ENCODE peak calls at places on chromosomes 2 and 18, in four cellular contexts. G is NT2/D1, W is stomach, U is mucosa of descending colon. R is an unnamed sample. For H3K4me1, the result is how much of the 10 kb centered on the place peaks cover.

GRCh38 chr2:43406643-43407042 is 180.2 kb upstream of the ZFP36L2 start:
- DNase-seq in G (no peak), W (no peak), U (no peak), R (no peak)

GRCh38 chr2:229611360-229611759 is 103.0 kb downstream of the DNER start:
- DNase-seq in W (no peak), G (no peak), U (no peak), R (no peak)

GRCh38 chr2:207772081-207772843 is 2.6 kb upstream of the FZD5 start:
- DNase-seq in W (no peak), G (no peak), U (no peak), R (no peak)

GRCh38 chr18:7889515-7889914 is 322.4 kb downstream of the PTPRM start:
- DNase-seq in U (no peak), W (no peak), G (no peak), R (no peak)

GRCh38 chr18:78659748-78660147 is 319.9 kb upstream of the SALL3 start:
- DNase-seq in U (no peak), W (no peak), G (peak), R (no peak)

GRCh38 chr18:62555135-62555534 is 32.3 kb downstream of the ZCCHC2 start:
- DNase-seq in W (no peak), U (no peak), G (no peak), R (no peak)

GRCh38 chr2:30957591-30957990 is 150.3 kb upstream of the CAPN13 start:
- DNase-seq in G (no peak), U (no peak), W (no peak), R (no peak)

GRCh38 chr2:190746971-190747761 is 98.3 kb downstream of the NAB1 start:
- DNase-seq in G (no peak), W (no peak), U (no peak), R (no peak)

GRCh38 chr2:198316852-198317395 is 512.5 kb downstream of the PLCL1 start:
- DNase-seq in U (peak), G (no peak), W (no peak), R (no peak)

GRCh38 chr2:190084704-190085103 is 22.2 kb upstream of the MSTN start:
- DNase-seq in W (no peak), U (no peak), G (no peak), R (no peak)

GRCh38 chr2:122564843-122565242 is 809.4 kb downstream of the TSN start:
- DNase-seq in U (no peak), W (no peak), G (no peak), R (no peak)

GRCh38 chr2:212548459-212548815 is 9.8 kb upstream of the ERBB4 start:
- DNase-seq in G (no peak), U (no peak), W (no peak), R (no peak)

GRCh38 chr2:19819097-19820065 is 82.4 kb downstream of the TTC32 start:
- DNase-seq in W (no peak), G (no peak), U (no peak), R (no peak)

GRCh38 chr2:165208094-165208493 is 4.2 kb upstream of the SCN3A start:
- DNase-seq in W (no peak), G (no peak), U (no peak), R (no peak)

GRCh38 chr18:55102508-55102907 is 143.2 kb upstream of the CCDC68 start:
- DNase-seq in W (no peak), U (no peak), G (no peak), R (no peak)

GRCh38 chr2:85737481-85737880 is 16.3 kb upstream of the ATOH8 start:
- DNase-seq in U (no peak), G (no peak), W (peak), R (no peak)

GRCh38 chr18:34932792-34933466 is 108.3 kb upstream of the MAPRE2 start:
- DNase-seq in U (no peak), G (no peak), W (no peak), R (no peak)

GRCh38 chr2:667332-668000 is 9.7 kb downstream of the TMEM18 start:
- DNase-seq in G (no peak), W (no peak), U (no peak), R (no peak)

GRCh38 chr2:121205321-121205942 is 79.6 kb downstream of the TFCP2L1 start:
- DNase-seq in W (peak), G (no peak), U (no peak), R (peak)

GRCh38 chr2:74789278-74789677 is 44.6 kb upstream of the HK2 start:
- DNase-seq in U (no peak), G (no peak), W (no peak), R (no peak)

GRCh38 chr2:166627893-166628292 is 133.8 kb upstream of the SCN7A start:
- DNase-seq in W (no peak), G (no peak), U (no peak), R (no peak)

GRCh38 chr2:2755990-2756389 is 424.9 kb upstream of the MYT1L start:
- DNase-seq in U (no peak), W (no peak), G (no peak), R (no peak)

GRCh38 chr18:4751523-4751922 is 296.4 kb upstream of the DLGAP1 start:
- DNase-seq in W (no peak), G (no peak), U (no peak), R (no peak)

GRCh38 chr18:42545825-42546224 is 569.7 kb downstream of the RIT2 start:
- DNase-seq in G (no peak), W (no peak), U (no peak), R (no peak)

GRCh38 chr2:4775668-4776067 is 916.5 kb upstream of the SOX11 start:
- DNase-seq in G (no peak), W (no peak), U (no peak), R (no peak)

GRCh38 chr18:29821544-29821943 is 1221.0 kb downstream of the DSC3 start:
- DNase-seq in G (no peak), U (no peak), W (no peak), R (no peak)
- H3K4me1 ChIP-seq in G (under half), U (under half), W (under half), R (under half)

GRCh38 chr2:110851531-110851930 is 119.2 kb downstream of the ACOXL start:
- DNase-seq in U (no peak), W (no peak), G (no peak), R (no peak)

GRCh38 chr2:110854355-110855081 is 122.1 kb downstream of the ACOXL start:
- DNase-seq in U (no peak), W (no peak), G (no peak), R (no peak)

GRCh38 chr2:110853516-110853915 is 121.1 kb downstream of the ACOXL start:
- DNase-seq in W (peak), U (no peak), G (no peak), R (no peak)

GRCh38 chr2:110852051-110852450 is 119.7 kb downstream of the ACOXL start:
- DNase-seq in G (no peak), W (no peak), U (no peak), R (no peak)

GRCh38 chr2:110852541-110853263 is 120.3 kb downstream of the ACOXL start:
- DNase-seq in G (no peak), W (no peak), U (no peak), R (no peak)
- H3K4me3 ChIP-seq in G (no peak), W (no peak), U (no peak), R (no peak)

DNA sequence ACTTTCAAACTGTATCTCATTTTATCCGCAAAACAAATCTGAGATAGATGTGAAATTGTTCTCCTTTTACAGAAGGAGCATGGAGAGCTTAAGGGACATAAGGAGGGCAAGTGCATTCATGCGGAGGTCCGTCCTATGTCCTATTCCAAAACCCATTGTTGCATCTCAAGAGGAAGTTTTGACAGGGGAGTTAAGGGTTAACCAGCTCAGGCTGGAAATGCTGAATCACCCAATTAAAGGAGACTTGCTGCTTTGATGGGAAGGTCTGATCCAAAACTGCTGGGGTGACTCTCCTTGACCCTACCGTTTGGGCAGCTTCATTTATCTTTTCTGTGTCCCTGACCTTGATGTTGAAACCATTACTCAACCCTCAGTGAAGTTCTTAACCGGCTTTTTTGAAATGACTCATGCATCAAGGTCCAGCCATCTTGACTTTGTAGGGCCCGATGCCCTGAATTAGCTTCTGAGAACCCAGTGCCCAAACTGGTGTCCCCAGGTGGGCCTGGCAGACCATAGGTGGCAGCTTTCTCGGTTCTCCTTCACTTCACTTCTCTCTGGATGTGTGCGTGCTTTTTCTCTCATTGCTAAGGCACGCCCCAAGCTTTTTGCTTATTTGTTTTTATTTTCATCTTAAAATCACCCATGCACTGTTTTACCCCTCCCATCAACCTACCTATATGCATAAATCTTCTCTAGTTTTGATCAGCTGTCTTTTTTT is 15.9 kb upstream of the TXNDC2 start:
- DNase-seq in W (no peak), U (no peak), G (no peak), R (no peak)
- H3K4me1 ChIP-seq in W (under half), U (under half), G (under half), R (under half)

DNA sequence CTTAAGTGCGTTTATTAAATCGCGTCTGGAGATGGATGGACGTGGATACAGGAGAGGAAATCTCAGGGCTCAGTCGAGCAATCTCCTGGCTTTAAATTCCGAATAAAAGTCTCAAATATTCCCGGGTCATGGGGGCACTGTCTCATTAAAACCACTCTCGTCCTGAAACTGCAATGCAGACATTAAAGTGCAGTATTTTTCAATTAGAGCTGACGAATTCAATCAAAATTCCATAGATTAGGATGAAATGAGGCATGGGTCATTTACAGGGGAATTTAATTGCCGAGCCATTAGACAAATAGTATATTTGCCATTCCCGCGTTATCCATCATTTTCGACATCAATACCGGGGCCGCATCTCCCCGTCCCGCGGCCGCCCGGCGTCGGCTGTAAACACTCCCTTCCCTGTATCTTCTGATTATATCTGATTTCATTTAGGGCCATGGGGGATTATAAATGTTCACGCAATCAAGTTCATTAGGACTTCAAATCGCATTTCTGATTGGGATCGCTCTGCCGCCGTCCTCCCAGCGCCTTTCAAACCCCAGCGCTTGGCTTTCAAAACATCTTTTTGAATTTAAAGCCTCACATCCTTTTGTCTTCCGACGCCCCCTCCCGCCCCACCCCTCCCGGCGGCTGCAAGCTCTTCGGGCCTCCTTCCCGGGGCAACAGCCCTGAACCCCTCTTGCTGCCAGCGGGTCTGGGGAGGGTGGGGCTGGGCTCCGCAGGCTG is 10.9 kb upstream of the GBX2 start:
- DNase-seq in G (no peak), U (no peak), W (no peak), R (no peak)
- H3K4me3 ChIP-seq in G (peak), U (no peak), W (peak), R (peak)

GRCh38 chr18:12409466-12409865 is 1.7 kb downstream of the PRELID3A start:
- DNase-seq in G (no peak), U (no peak), W (no peak), R (no peak)

GRCh38 chr18:12408247-12408869 is 629 bp downstream of the PRELID3A start:
- DNase-seq in W (no peak), U (no peak), G (no peak), R (no peak)

GRCh38 chr18:12410121-12410520 is 2.4 kb downstream of the PRELID3A start:
- DNase-seq in W (no peak), G (no peak), U (no peak), R (no peak)

GRCh38 chr18:12416108-12416729 is 8.5 kb downstream of the PRELID3A start:
- DNase-seq in G (no peak), U (no peak), W (no peak), R (no peak)

GRCh38 chr18:12411456-12411855 is 3.7 kb downstream of the PRELID3A start:
- DNase-seq in G (no peak), U (no peak), W (no peak), R (no peak)
- H3K4me1 ChIP-seq in G (under half), U (under half), W (under half), R (under half)

GRCh38 chr18:3603460-3604259 is 153.7 kb downstream of the TGIF1 start:
- DNase-seq in U (no peak), G (peak), W (peak), R (no peak)
- H3K4me3 ChIP-seq in U (no peak), G (peak), W (peak), R (peak)

DNA sequence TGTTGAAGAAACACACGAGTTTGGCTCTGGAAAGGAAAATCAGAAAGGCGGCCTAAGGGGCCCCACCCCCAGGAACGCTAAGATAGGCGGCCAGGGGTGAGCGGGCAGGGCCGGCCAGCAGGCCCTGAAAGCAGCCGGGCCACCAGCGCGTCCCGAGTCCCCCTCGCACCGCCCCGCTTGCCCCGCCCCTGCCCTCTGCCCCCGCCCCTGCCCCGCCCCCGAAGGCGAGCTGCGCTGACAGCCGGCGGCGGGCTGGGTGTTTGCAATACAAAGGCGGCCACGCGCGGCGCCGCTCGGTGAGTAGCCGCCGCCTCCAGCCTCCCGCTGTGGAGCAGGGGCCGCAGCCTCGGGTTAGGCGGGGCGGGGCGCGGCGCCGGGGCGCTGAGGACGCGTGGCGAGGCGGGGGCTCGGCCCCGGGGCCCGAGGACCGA is at the start of gene LPIN1:
- DNase-seq in G (peak), W (peak), U (peak), R (peak)
- H3K4me1 ChIP-seq in G (under half), W (half or more), U (under half), R (half or more)

GRCh38 chr2:54672587-54673456 is 50.6 kb upstream of the EML6 start:
- DNase-seq in G (no peak), U (no peak), W (no peak), R (no peak)
- H3K4me3 ChIP-seq in G (no peak), U (no peak), W (no peak), R (peak)